ENCODE peak calls at places on chromosomes 3 and 15, in four cellular contexts. L, Q, P and W are unnamed samples.

GRCh38 chr3:120418866-120419490 is 31.8 kb downstream of the FSTL1 start:
- DNase-seq in P (no peak), Q (peak; percentile 51), L (no peak), W (peak; percentile 64)

GRCh38 chr3:14369675-14370669 is 32.4 kb upstream of the SLC6A6 start:
- DNase-seq in P (no peak), L (peak; percentile 64), Q (peak; percentile 41), W (no peak)

GRCh38 chr15:39788800-39789565 is 6.3 kb upstream of the FSIP1 start:
- DNase-seq in L (no peak), P (peak; percentile 80), Q (no peak), W (no peak)

GRCh38 chr3:99878005-99878404 is 60.3 kb downstream of the CMSS1 start:
- DNase-seq in L (no peak), Q (no peak), P (peak; percentile 88), W (no peak)

GRCh38 chr15:25694823-25695312 is 168.3 kb downstream of the ATP10A start:
- DNase-seq in Q (no peak), L (no peak), P (no peak), W (no peak)

GRCh38 chr3:51982838-51983577 is at the start of gene ACY1:
- DNase-seq in Q (peak; percentile 85), L (peak; percentile 69), P (peak; percentile 81), W (peak; percentile 87)

GRCh38 chr15:38603271-38603670 is 38.7 kb upstream of the RASGRP1 start:
- DNase-seq in Q (no peak), P (no peak), L (no peak), W (no peak)

GRCh38 chr3:119279101-119279554 is 15.1 kb upstream of the ARHGAP31 start:
- DNase-seq in Q (peak; percentile 68), P (no peak), L (no peak), W (no peak)

GRCh38 chr3:166190360-166190759 is 353.1 kb upstream of the BCHE start:
- DNase-seq in L (no peak), P (peak; percentile 86), Q (no peak), W (no peak)

GRCh38 chr3:29430558-29430971 is 149.7 kb downstream of the RBMS3 start:
- DNase-seq in L (no peak), Q (no peak), P (peak; percentile 75), W (no peak)
- H3K4me1 ChIP-seq in L (peaks cover 19% of the 10 kb centered on the region), Q (peaks cover 6% of the 10 kb centered on the region), P (peaks cover 9% of the 10 kb centered on the region), W (peaks cover 33% of the 10 kb centered on the region)

GRCh38 chr15:29528276-29528675 is 258.7 kb upstream of the NSMCE3 start:
- DNase-seq in L (no peak), Q (no peak), P (no peak), W (no peak)

GRCh38 chr15:29529043-29529442 is 259.4 kb upstream of the NSMCE3 start:
- DNase-seq in Q (no peak), P (no peak), L (no peak), W (no peak)

GRCh38 chr15:29530966-29531365 is 261.3 kb upstream of the NSMCE3 start:
- DNase-seq in P (no peak), Q (no peak), L (no peak), W (no peak)

GRCh38 chr15:29522373-29523276 is 253.0 kb upstream of the NSMCE3 start:
- DNase-seq in Q (no peak), P (no peak), L (no peak), W (no peak)

GRCh38 chr15:29526802-29527201 is 257.2 kb upstream of the NSMCE3 start:
- DNase-seq in Q (no peak), P (no peak), L (no peak), W (no peak)
- H3K27me3 ChIP-seq in Q (no peaks in the 10 kb centered on the region), P (no peaks in the 10 kb centered on the region), L (no peaks in the 10 kb centered on the region), W (no peaks in the 10 kb centered on the region)

DNA sequence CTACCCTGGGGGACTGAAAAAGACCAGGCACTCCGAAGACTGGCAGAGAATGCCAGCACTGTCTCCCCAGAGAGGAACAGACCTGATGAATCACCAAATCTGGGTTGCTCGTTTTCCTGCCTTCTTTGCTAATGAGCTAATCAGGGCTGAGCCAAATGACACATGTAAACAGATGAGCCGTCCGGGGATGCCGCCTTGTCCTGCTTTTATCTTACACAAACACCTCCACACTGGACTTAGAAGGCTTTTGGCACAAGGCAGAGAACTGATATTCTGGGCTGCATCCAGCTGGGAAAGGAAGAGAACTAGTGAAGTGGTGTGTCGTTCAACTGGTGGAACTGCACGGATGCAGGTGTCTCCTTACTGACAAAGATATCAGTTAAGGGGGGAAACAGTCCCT is 88.1 kb downstream of the MECOM start:
- DNase-seq in P (peak; percentile 45), L (no peak), Q (no peak), W (no peak)
- H3K27ac ChIP-seq in P (no peak overlapping the region), L (peak overlapping the region; percentile 10), Q (no peak overlapping the region), W (no peak overlapping the region)

GRCh38 chr3:146130881-146131371 is 30.1 kb downstream of the PLOD2 start:
- DNase-seq in Q (no peak), L (no peak), P (peak; percentile 72), W (no peak)
- H3K4me1 ChIP-seq in Q (peaks cover 8% of the 10 kb centered on the region), L (no peaks in the 10 kb centered on the region), P (peaks cover 9% of the 10 kb centered on the region), W (peaks cover 5% of the 10 kb centered on the region)